ENCODE peak calls at places on chromosomes 6 and 20, in ten cellular contexts. B, K, C, R, W, S, P, Q, T and L are unnamed samples.

GRCh38 chr6:74256387-74257180 is 560.6 kb downstream of the CD109 start:
- DNase-seq in S (no peak), P (no peak), T (no peak), W (no peak), R (no peak), B (no peak), K (no peak), Q (no peak), C (no peak), L (no peak)

GRCh38 chr6:44735631-44735963 is 348.1 kb downstream of the CDC5L start:
- DNase-seq in T (no peak), B (no peak), K (no peak), Q (no peak), S (no peak), R (no peak), W (no peak), P (no peak), C (no peak), L (no peak)

GRCh38 chr20:45950330-45950646 is 15.8 kb downstream of the PCIF1 start:
- DNase-seq in B (no peak), C (no peak), T (no peak), Q (no peak), R (peak), S (no peak), K (no peak), W (no peak), P (no peak), L (no peak)

GRCh38 chr6:117960906-117961700 is 54.0 kb downstream of the SLC35F1 start:
- DNase-seq in S (no peak), C (no peak), R (no peak), W (no peak), Q (no peak), T (no peak), K (no peak), P (no peak), B (no peak), L (no peak)

GRCh38 chr20:63066506-63067265 is 59.9 kb upstream of the BHLHE23 start:
- DNase-seq in Q (no peak), B (no peak), W (no peak), C (no peak), R (no peak), S (no peak), K (no peak), P (no peak), T (no peak), L (no peak)

GRCh38 chr6:30646450-30647038 is 389 bp upstream of the C6orf136 start:
- DNase-seq in W (peak), K (peak), T (no peak), B (peak), Q (no peak), P (no peak), R (no peak), S (peak), C (peak), L (peak)

GRCh38 chr6:117018771-117019170 is 141.7 kb downstream of the RFX6 start:
- DNase-seq in W (no peak), C (no peak), Q (no peak), P (no peak), K (no peak), S (no peak), B (no peak), R (no peak), T (no peak), L (no peak)

GRCh38 chr6:51120016-51120415 is 301.3 kb downstream of the TFAP2B start:
- DNase-seq in P (no peak), B (no peak), W (no peak), R (no peak), K (no peak), T (no peak), C (no peak), S (no peak), Q (no peak), L (no peak)

GRCh38 chr6:119533603-119534279 is 184.2 kb upstream of the MAN1A1 start:
- DNase-seq in Q (peak), K (no peak), P (no peak), C (no peak), S (no peak), T (no peak), B (no peak), W (no peak), R (no peak), L (no peak)

GRCh38 chr6:12528171-12528570 is 188.4 kb upstream of the PHACTR1 start:
- DNase-seq in K (no peak), C (no peak), B (no peak), R (no peak), S (no peak), W (no peak), P (no peak), T (no peak), Q (no peak), L (no peak)

GRCh38 chr20:55067158-55067825 is 591.9 kb downstream of the DOK5 start:
- DNase-seq in K (no peak), P (no peak), B (no peak), T (no peak), R (no peak), W (no peak), S (no peak), C (no peak), Q (no peak), L (no peak)

GRCh38 chr6:121160276-121160675 is 174.0 kb downstream of the TBC1D32 start:
- DNase-seq in W (no peak), Q (no peak), R (no peak), K (no peak), P (no peak), T (no peak), B (no peak), C (no peak), S (no peak), L (no peak)

GRCh38 chr6:43742931-43743632 is 26.9 kb upstream of the VEGFA start:
- DNase-seq in T (no peak), B (no peak), C (no peak), W (no peak), R (no peak), P (no peak), S (no peak), K (no peak), Q (no peak), L (no peak)

GRCh38 chr6:52022675-52023074 is 64.7 kb downstream of the PKHD1 start:
- DNase-seq in T (no peak), B (no peak), C (no peak), P (no peak), W (no peak), Q (peak), R (no peak), S (no peak), K (no peak), L (no peak)

GRCh38 chr6:125722886-125723285 is 26.5 kb upstream of the HEY2 start:
- DNase-seq in P (no peak), T (no peak), W (no peak), R (no peak), K (no peak), C (no peak), S (no peak), Q (no peak), B (no peak), L (no peak)

GRCh38 chr20:50655325-50655880 is 35.9 kb downstream of the RIPOR3 start:
- DNase-seq in S (no peak), Q (peak), C (peak), K (no peak), T (peak), R (no peak), P (no peak), W (no peak), B (no peak), L (no peak)

GRCh38 chr6:16824804-16825777 is 63.8 kb upstream of the ATXN1 start:
- DNase-seq in R (no peak), T (peak), K (no peak), S (no peak), W (no peak), C (no peak), B (no peak), Q (no peak), P (no peak), L (no peak)

GRCh38 chr6:151022492-151022891 is 157.0 kb downstream of the MTHFD1L start:
- DNase-seq in B (no peak), S (no peak), R (no peak), C (no peak), Q (no peak), W (no peak), T (no peak), K (no peak), P (no peak), L (no peak)